ENCODE peak calls at places on chromosomes 4 and X, in five cellular contexts. W is iPS-NIHi11; A is stimulated activated CD4-positive, alpha-beta T cell treated with anti-CD3 and anti-CD28 coated beads, Interleukin-1b, Interleukin-23, amount 100 ng/mL, for 48 hours; I is left cardiac atrium; B is stomach. C is an unnamed sample.

GRCh38 chr4:150211016-150211415 is 132.8 kb downstream of the DCLK2 start:
- DNase-seq in W (no peak), A (no peak), I (no peak), B (peak), C (no peak)

GRCh38 chr4:95289028-95289634 is 259.6 kb downstream of the UNC5C start:
- DNase-seq in W (no peak), A (no peak), I (no peak), B (no peak), C (no peak)

GRCh38 chr4:115851918-115852766 is 738.7 kb upstream of the NDST4 start:
- DNase-seq in W (peak), A (no peak), I (no peak), B (peak), C (no peak)

GRCh38 chr4:186204103-186204559 is 12.8 kb downstream of the CYP4V2 start:
- DNase-seq in W (no peak), A (peak), I (no peak), B (peak), C (no peak)

GRCh38 chr4:1195894-1196401 is 23.6 kb upstream of the SPON2 start:
- DNase-seq in W (peak), A (no peak), I (no peak), B (no peak), C (peak)

GRCh38 chr4:8765631-8766590 is 105.7 kb downstream of the HMX1 start:
- DNase-seq in W (no peak), A (no peak), I (peak), B (no peak), C (peak)

GRCh38 chrX:112536544-112536943 is 143.2 kb downstream of the LHFPL1 start:
- DNase-seq in W (peak), A (no peak), I (no peak), B (no peak), C (no peak)

GRCh38 chr4:143186202-143186601 is 1.5 kb downstream of the USP38 start:
- DNase-seq in W (no peak), A (no peak), I (no peak), B (no peak), C (no peak)

GRCh38 chr4:1792832-1793495 is at the start of gene FGFR3:
- DNase-seq in W (peak), A (no peak), I (peak), B (peak), C (no peak)

GRCh38 chrX:118633530-118633929 is 93.9 kb upstream of the IL13RA1 start:
- DNase-seq in W (no peak), A (no peak), I (no peak), B (no peak), C (no peak)

C was measured in Right ventricle myocardium inferior.